ENCODE peak calls at places on chromosomes 11 and 22, in nine cellular contexts. A is right lobe of liver, D is upper lobe of left lung, E is psoas muscle, B is right atrium auricular region, V is fibroblast of mammary gland, C is Calu3, Y is MM.1S, T is cardiac fibroblast. N is an unnamed sample.
A peak's percentile ranks its signal among the peaks of the same experiment; 100 is the strongest.

GRCh38 chr11:69832561-69833413 is 13.6 kb upstream of the FGF3 start:
- DNase-seq in C (no peak), Y (no peak), B (no peak), E (peak; percentile 8), T (no peak), V (no peak), D (no peak), A (no peak), N (no peak)

GRCh38 chr11:127059286-127060200 is 59.0 kb upstream of the KIRREL3 start:
- DNase-seq in A (no peak), Y (no peak), C (no peak), E (no peak), V (no peak), T (no peak), B (no peak), D (peak; percentile 29), N (no peak)

GRCh38 chr22:19816372-19817119 is 38.1 kb downstream of the GNB1L start:
- DNase-seq in C (no peak), T (no peak), A (no peak), E (no peak), V (no peak), Y (no peak), D (no peak), B (peak; percentile 42), N (no peak)

GRCh38 chr11:115745041-115745440 is 240.8 kb upstream of the CADM1 start:
- DNase-seq in E (no peak), D (no peak), V (no peak), B (no peak), T (no peak), C (no peak), A (no peak), Y (no peak), N (no peak)

GRCh38 chr11:9028591-9028990 is 24.8 kb upstream of the NRIP3 start:
- DNase-seq in D (no peak), E (no peak), T (no peak), Y (no peak), C (no peak), A (no peak), V (no peak), B (no peak), N (no peak)

GRCh38 chr22:38352436-38352835 is 35.2 kb upstream of the CSNK1E start:
- DNase-seq in E (no peak), B (peak; percentile 46), C (no peak), Y (no peak), A (no peak), D (no peak), T (no peak), V (no peak), N (no peak)

GRCh38 chr11:22192289-22192641 is 620 bp upstream of the ANO5 start:
- DNase-seq in C (peak; percentile 38), Y (peak; percentile 14), V (no peak), A (peak; percentile 51), D (no peak), T (no peak), E (no peak), B (no peak), N (peak; percentile 13)

GRCh38 chr11:16945671-16946469 is 68.3 kb downstream of the PLEKHA7 start:
- DNase-seq in V (peak; percentile 57), C (peak; percentile 82), D (no peak), Y (peak; percentile 80), E (no peak), B (peak; percentile 26), A (peak; percentile 66), T (peak; percentile 67), N (peak; percentile 67)

GRCh38 chr11:27281740-27282139 is 81.3 kb downstream of the CCDC34 start:
- DNase-seq in T (no peak), B (no peak), C (no peak), E (no peak), V (no peak), Y (no peak), D (no peak), A (no peak), N (no peak)

GRCh38 chr22:29523761-29524160 is 29.8 kb downstream of the THOC5 start:
- DNase-seq in B (no peak), C (no peak), D (no peak), Y (no peak), A (no peak), T (no peak), E (no peak), V (no peak), N (no peak)

GRCh38 chr22:29521526-29521925 is 32.0 kb downstream of the THOC5 start:
- DNase-seq in C (no peak), B (no peak), T (no peak), D (no peak), V (no peak), Y (no peak), A (no peak), E (no peak), N (no peak)

GRCh38 chr22:29520851-29521250 is 32.7 kb downstream of the THOC5 start:
- DNase-seq in D (no peak), C (no peak), Y (no peak), T (peak; percentile 78), A (no peak), E (no peak), V (peak; percentile 80), B (no peak), N (no peak)

GRCh38 chr22:29528144-29528543 is 25.4 kb downstream of the THOC5 start:
- DNase-seq in D (no peak), V (no peak), T (no peak), B (no peak), C (no peak), A (no peak), Y (no peak), E (no peak), N (no peak)

GRCh38 chr22:29524440-29525191 is 28.9 kb downstream of the THOC5 start:
- DNase-seq in Y (peak; percentile 7), B (no peak), D (no peak), T (peak; percentile 32), E (no peak), A (peak; percentile 58), C (peak; percentile 64), V (peak; percentile 25), N (peak; percentile 37)
- TF ChIP-seq CTCF in Y (peak; percentile 46), B (peak; percentile 56), D (no peak), T (peak; percentile 47), E (peak; percentile 33), A (peak; percentile 57), C (peak; percentile 53), V (peak; percentile 39), N (peak; percentile 59)

GRCh38 chr11:62147545-62147944 is 23.7 kb downstream of the INCENP start:
- DNase-seq in Y (no peak), C (no peak), E (no peak), B (peak; percentile 47), V (no peak), A (no peak), T (no peak), D (no peak), N (no peak)
- TF ChIP-seq CTCF in Y (no peak), C (no peak), E (no peak), B (no peak), V (peak; percentile 3), A (no peak), T (no peak), D (no peak), N (no peak)

DNA sequence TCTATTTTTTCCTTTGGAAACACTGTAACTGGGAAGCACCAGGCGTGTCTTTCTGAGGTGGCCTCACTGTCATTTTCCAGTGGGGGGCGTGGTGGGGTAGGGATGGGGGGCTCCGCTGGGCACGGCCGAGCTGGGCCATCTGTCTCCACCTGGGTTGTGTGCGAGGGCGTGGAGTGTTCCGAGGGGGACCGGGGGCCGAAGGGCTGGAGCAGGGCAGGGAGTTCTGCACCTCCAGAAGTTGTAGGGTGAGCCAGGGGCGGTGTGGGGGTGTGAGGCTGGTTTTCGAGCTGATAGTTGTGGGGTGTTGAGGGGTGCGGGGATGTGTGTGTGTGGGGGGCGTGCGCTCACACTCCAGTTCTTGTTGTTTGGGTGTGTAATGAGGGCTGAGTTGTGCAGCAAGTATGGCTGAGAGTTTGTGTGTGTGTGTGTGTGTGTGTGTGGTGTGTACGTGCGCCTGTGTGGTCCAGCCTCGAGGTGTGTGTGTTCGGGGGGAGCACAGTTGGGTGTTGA is 10.8 kb downstream of the YPEL4 start:
- DNase-seq in Y (no peak), B (no peak), C (no peak), A (no peak), E (no peak), D (no peak), T (no peak), V (peak; percentile 25), N (peak; percentile 51)
- TF ChIP-seq CTCF in Y (no peak), B (no peak), C (no peak), A (no peak), E (no peak), D (no peak), T (no peak), V (no peak), N (peak; percentile 0)

DNA sequence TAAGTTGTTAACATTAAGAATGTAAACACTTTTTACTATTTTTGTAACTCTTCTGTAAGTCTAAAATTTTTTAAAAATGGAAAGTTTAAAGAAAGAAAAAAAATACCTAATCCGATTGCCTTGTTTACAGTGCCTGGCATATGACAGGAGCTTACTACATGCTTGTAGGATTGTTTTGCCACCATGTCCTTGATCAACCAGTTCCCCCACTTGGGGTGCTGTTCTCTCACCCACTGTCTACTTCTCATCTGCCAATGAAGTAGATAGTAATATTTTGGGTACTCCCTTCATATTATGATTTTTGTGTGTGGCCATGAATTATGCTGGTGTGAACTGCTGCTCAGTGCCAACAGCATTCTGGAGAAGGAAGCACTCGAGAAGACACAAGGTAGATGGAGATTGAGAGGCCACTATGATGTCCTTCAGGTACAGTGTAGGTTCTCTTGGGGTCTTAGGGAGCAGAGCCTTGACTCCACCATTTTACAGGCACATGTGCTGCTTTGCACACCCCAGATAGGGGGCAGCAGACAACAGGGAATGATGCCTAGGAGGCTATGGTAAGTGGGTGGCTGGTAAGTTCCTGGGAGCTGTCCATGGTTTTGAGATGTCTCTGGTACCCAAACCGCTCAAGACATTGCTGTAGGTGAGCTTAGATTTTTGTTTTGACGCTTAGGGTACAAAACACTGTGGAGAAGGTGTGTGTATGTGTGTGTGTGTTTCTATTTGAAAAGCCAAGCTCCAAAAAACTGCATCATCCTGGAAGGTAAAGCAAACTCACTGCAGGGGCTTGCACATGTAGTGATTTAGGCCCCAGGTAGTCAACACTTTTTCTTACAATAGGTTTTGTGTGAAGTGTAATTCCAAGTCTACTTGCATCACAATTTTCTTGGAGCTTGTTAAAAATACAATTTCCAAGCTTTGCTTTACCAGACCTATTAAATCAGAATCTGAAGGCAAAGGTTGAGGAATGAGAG is 494.5 kb upstream of the LARGE1 start:
- DNase-seq in D (no peak), E (no peak), A (peak; percentile 69), B (no peak), V (peak; percentile 8), T (peak; percentile 0), C (no peak), Y (peak; percentile 90), N (peak; percentile 25)
- TF ChIP-seq CTCF in D (peak; percentile 49), E (no peak), A (peak; percentile 87), B (peak; percentile 55), V (peak; percentile 10), T (peak; percentile 8), C (no peak), Y (peak; percentile 96), N (peak; percentile 58)